ENCODE peak calls at places on chromosomes 7 and 10, in four cellular contexts. F is stimulated activated CD4-positive, alpha-beta T cell treated with anti-CD3 and anti-CD28 coated beads, Interleukin-2, amount 100 ng/mL, for 48 hours; W is body of pancreas; K is dorsolateral prefrontal cortex. S is an unnamed sample.

GRCh38 chr10:18290651-18291313 is 150.6 kb downstream of the CACNB2 start:
- DNase-seq in F (no peak), W (no peak), K (no peak), S (no peak)

GRCh38 chr10:52346394-52347326 is 32.6 kb downstream of the DKK1 start:
- DNase-seq in F (no peak), W (no peak), K (no peak), S (no peak)

GRCh38 chr7:159031135-159031701 is 113.4 kb downstream of the VIPR2 start:
- DNase-seq in F (no peak), W (no peak), K (no peak), S (no peak)

GRCh38 chr7:107659666-107660065 is 962 bp upstream of the SLC26A4 start:
- DNase-seq in F (peak), W (no peak), K (no peak), S (no peak)

GRCh38 chr10:12703141-12703540 is 298.4 kb downstream of the CCDC3 start:
- DNase-seq in F (no peak), W (no peak), K (no peak), S (no peak)

GRCh38 chr10:93028881-93029280 is 31.7 kb upstream of the CYP26C1 start:
- DNase-seq in F (no peak), W (no peak), K (no peak), S (no peak)

GRCh38 chr7:28955356-28955722 is 2.8 kb downstream of the TRIL start:
- DNase-seq in F (no peak), W (no peak), K (no peak), S (no peak)

GRCh38 chr10:36802523-36803153 is 322.8 kb upstream of the ANKRD30A start:
- DNase-seq in F (no peak), W (peak), K (no peak), S (peak)

GRCh38 chr7:33716581-33717477 is 188.5 kb upstream of the BMPER start:
- DNase-seq in F (no peak), W (no peak), K (no peak), S (no peak)

GRCh38 chr10:88130912-88131311 is 267.5 kb downstream of the PTEN start:
- DNase-seq in F (no peak), W (no peak), K (no peak), S (no peak)

GRCh38 chr10:43225787-43226153 is 41.1 kb downstream of the RASGEF1A start:
- DNase-seq in F (no peak), W (peak), K (no peak), S (peak)

GRCh38 chr10:132058111-132058745 is 7.5 kb upstream of the JAKMIP3 start:
- DNase-seq in F (no peak), W (no peak), K (no peak), S (peak)

GRCh38 chr10:84258034-84258695 is 13.3 kb downstream of the RGR start:
- DNase-seq in F (no peak), W (no peak), K (no peak), S (no peak)

GRCh38 chr7:102390697-102391484 is 5.3 kb upstream of the PRKRIP1 start:
- DNase-seq in F (peak), W (peak), K (peak), S (peak)

GRCh38 chr7:27277628-27278027 is 35.0 kb downstream of the EVX1 start:
- DNase-seq in F (no peak), W (peak), K (no peak), S (no peak)

GRCh38 chr7:130667593-130668257 is 823 bp downstream of the COPG2 start:
- DNase-seq in F (no peak), W (no peak), K (no peak), S (peak)

GRCh38 chr7:127514499-127514898 is 70.9 kb downstream of the GCC1 start:
- DNase-seq in F (no peak), W (no peak), K (no peak), S (no peak)

GRCh38 chr7:18866359-18867036 is 250.9 kb downstream of the TWIST1 start:
- DNase-seq in F (no peak), W (peak), K (no peak), S (peak)

GRCh38 chr10:72928798-72929197 is 25.8 kb downstream of the PLA2G12B start:
- DNase-seq in F (no peak), W (no peak), K (no peak), S (no peak)

GRCh38 chr10:17673517-17674051 is 29.6 kb downstream of the STAM start:
- DNase-seq in F (no peak), W (no peak), K (no peak), S (no peak)

GRCh38 chr10:4278161-4278560 is 493.2 kb upstream of the KLF6 start:
- DNase-seq in F (no peak), W (no peak), K (no peak), S (no peak)

GRCh38 chr10:61283489-61284221 is 169.5 kb downstream of the TMEM26 start:
- DNase-seq in F (no peak), W (no peak), K (no peak), S (no peak)

GRCh38 chr7:128827971-128828711 is 2.1 kb upstream of the FLNC start:
- DNase-seq in F (no peak), W (no peak), K (no peak), S (no peak)

GRCh38 chr7:27106181-27106905 is 3.9 kb upstream of the HOXA2 start:
- DNase-seq in F (no peak), W (no peak), K (no peak), S (no peak)

GRCh38 chr10:122301055-122301810 is 30.1 kb downstream of the BTBD16 start:
- DNase-seq in F (no peak), W (no peak), K (no peak), S (no peak)

GRCh38 chr10:99396471-99396870 is 34.0 kb downstream of the GOT1 start:
- DNase-seq in F (no peak), W (no peak), K (no peak), S (no peak)

GRCh38 chr10:113999520-113999919 is 44.1 kb upstream of the ADRB1 start:
- DNase-seq in F (no peak), W (no peak), K (no peak), S (no peak)

GRCh38 chr10:22633528-22633927 is 80.8 kb downstream of the PIP4K2A start:
- DNase-seq in F (no peak), W (no peak), K (no peak), S (no peak)

GRCh38 chr7:96224682-96225081 is 97.2 kb downstream of the SLC25A13 start:
- DNase-seq in F (no peak), W (no peak), K (no peak), S (peak)

GRCh38 chr10:1034758-1035157 is 9.1 kb upstream of the IDI2 start:
- DNase-seq in F (no peak), W (no peak), K (no peak), S (peak)

GRCh38 chr7:116439856-116440549 is 59.5 kb upstream of the CAV2 start:
- DNase-seq in F (no peak), W (no peak), K (no peak), S (no peak)

S was measured in head of caudate nucleus.